ENCODE peak calls at places on chromosomes 7 and 10, in five cellular contexts. J is Caco-2, N is GM20000, Q is upper lobe of right lung, D is dorsolateral prefrontal cortex. E is an unnamed sample.
A peak's percentile ranks its signal among the peaks of the same experiment; 100 is the strongest.

GRCh38 chr7:103651558-103651957 is 205.6 kb upstream of the SLC26A5 start:
- DNase-seq in J (no peak), N (no peak), Q (no peak), D (no peak), E (no peak)

GRCh38 chr7:15628876-15629275 is 57.6 kb downstream of the MEOX2 start:
- DNase-seq in J (no peak), N (no peak), Q (no peak), D (no peak), E (no peak)

GRCh38 chr10:128959746-128960145 is 507.3 kb upstream of the MGMT start:
- DNase-seq in J (no peak), N (no peak), Q (no peak), D (no peak), E (no peak)

GRCh38 chr10:31288961-31289360 is 30.1 kb upstream of the ZEB1 start:
- DNase-seq in J (no peak), N (no peak), Q (no peak), D (no peak), E (no peak)

GRCh38 chr10:13712799-13713581 is 126.2 kb downstream of the PRPF18 start:
- DNase-seq in J (no peak), N (peak; percentile 68), Q (peak; percentile 81), D (peak; percentile 49), E (peak; percentile 60)

GRCh38 chr7:99762680-99763327 is 21.2 kb downstream of the CYP3A4 start:
- DNase-seq in J (no peak), N (no peak), Q (no peak), D (no peak), E (no peak)

GRCh38 chr7:25930492-25931048 is 221.4 kb upstream of the NFE2L3 start:
- DNase-seq in J (no peak), N (no peak), Q (no peak), D (no peak), E (no peak)

GRCh38 chr10:22765660-22766547 is 51.5 kb upstream of the PIP4K2A start:
- DNase-seq in J (no peak), N (peak; percentile 18), Q (no peak), D (no peak), E (no peak)

GRCh38 chr7:20329389-20330175 is 1.1 kb upstream of the ITGB8 start:
- DNase-seq in J (peak; percentile 85), N (peak; percentile 75), Q (peak; percentile 74), D (peak; percentile 61), E (peak; percentile 31)

GRCh38 chr7:44858161-44858560 is 10.3 kb upstream of the H2AZ2 start:
- DNase-seq in J (no peak), N (no peak), Q (no peak), D (no peak), E (no peak)

GRCh38 chr7:7686806-7687205 is 31.6 kb downstream of the RPA3 start:
- DNase-seq in J (no peak), N (no peak), Q (no peak), D (no peak), E (no peak)

GRCh38 chr10:79905322-79906314 is 43.3 kb downstream of the SFTPD start:
- DNase-seq in J (no peak), N (no peak), Q (no peak), D (no peak), E (no peak)

GRCh38 chr7:69599211-69599878 is 1.1 kb downstream of the AUTS2 start:
- DNase-seq in J (peak; percentile 15), N (peak; percentile 58), Q (peak; percentile 64), D (no peak), E (no peak)

GRCh38 chr7:22356855-22357310 is at the start of gene RAPGEF5:
- DNase-seq in J (no peak), N (peak; percentile 83), Q (peak; percentile 81), D (no peak), E (no peak)

GRCh38 chr10:94409016-94409657 is 6.8 kb downstream of the TBC1D12 start:
- DNase-seq in J (no peak), N (no peak), Q (no peak), D (no peak), E (no peak)

GRCh38 chr7:111238891-111239290 is 148.0 kb downstream of the LRRN3 start:
- DNase-seq in J (no peak), N (no peak), Q (no peak), D (no peak), E (no peak)

GRCh38 chr7:54541941-54542618 is at the start of gene VSTM2A:
- DNase-seq in J (no peak), N (no peak), Q (no peak), D (peak; percentile 73), E (no peak)

GRCh38 chr7:590731-591551 is 71.3 kb upstream of the PDGFA start:
- DNase-seq in J (no peak), N (no peak), Q (no peak), D (no peak), E (no peak)

GRCh38 chr7:8197994-8198698 is 63.8 kb downstream of the ICA1 start:
- DNase-seq in J (no peak), N (no peak), Q (no peak), D (no peak), E (no peak)

GRCh38 chr10:22427101-22427500 is 81.8 kb downstream of the SPAG6 start:
- DNase-seq in J (no peak), N (no peak), Q (no peak), D (no peak), E (no peak)

GRCh38 chr7:70481717-70482116 is 650.2 kb upstream of the GALNT17 start:
- DNase-seq in J (no peak), N (no peak), Q (no peak), D (no peak), E (no peak)

GRCh38 chr10:314381-314780 is 179.1 kb downstream of the ZMYND11 start:
- DNase-seq in J (no peak), N (no peak), Q (no peak), D (no peak), E (no peak)

GRCh38 chr10:25285809-25286208 is 111.0 kb downstream of the GPR158 start:
- DNase-seq in J (no peak), N (no peak), Q (no peak), D (no peak), E (no peak)

GRCh38 chr7:109437957-109438356 is 868.3 kb downstream of the DNAJB9 start:
- DNase-seq in J (no peak), N (no peak), Q (no peak), D (no peak), E (no peak)

GRCh38 chr10:71717756-71718065 is 1.9 kb downstream of the C10orf105 start:
- DNase-seq in J (no peak), N (no peak), Q (no peak), D (no peak), E (no peak)

GRCh38 chr7:116230191-116231005 is 20.1 kb downstream of the TES start:
- DNase-seq in J (no peak), N (no peak), Q (no peak), D (no peak), E (no peak)

GRCh38 chr10:47029181-47029971 is 118.1 kb downstream of the PTPN20 start:
- DNase-seq in J (no peak), N (no peak), Q (peak; percentile 39), D (peak; percentile 6), E (no peak)

GRCh38 chr7:80858141-80858903 is 60.5 kb downstream of the SEMA3C start:
- DNase-seq in J (no peak), N (peak; percentile 7), Q (no peak), D (no peak), E (no peak)

GRCh38 chr7:22700559-22701002 is 26.4 kb upstream of the IL6 start:
- DNase-seq in J (no peak), N (no peak), Q (no peak), D (no peak), E (no peak)

GRCh38 chr10:51522858-51523257 is 176.5 kb downstream of the CSTF2T start:
- DNase-seq in J (no peak), N (no peak), Q (no peak), D (no peak), E (no peak)

GRCh38 chr7:9407816-9408215 is 974.4 kb downstream of the NXPH1 start:
- DNase-seq in J (no peak), N (no peak), Q (no peak), D (no peak), E (no peak)

GRCh38 chr10:74150151-74151056 is at the start of gene AP3M1:
- DNase-seq in J (no peak), N (peak; percentile 85), Q (peak; percentile 90), D (peak; percentile 87), E (peak; percentile 64)

GRCh38 chr7:55100172-55100961 is 81.5 kb downstream of the EGFR start:
- DNase-seq in J (no peak), N (no peak), Q (peak; percentile 76), D (no peak), E (no peak)

GRCh38 chr7:108570146-108570755 is 577 bp downstream of the DNAJB9 start:
- DNase-seq in J (peak; percentile 57), N (peak; percentile 36), Q (peak; percentile 73), D (peak; percentile 46), E (no peak)

GRCh38 chr10:55629792-55630490 is 731.1 kb downstream of the ZWINT start:
- DNase-seq in J (no peak), N (no peak), Q (peak; percentile 64), D (peak; percentile 31), E (no peak)
- TF ChIP-seq CTCF in J (no peak), N (peak; percentile 23), Q (peak; percentile 44), D (peak; percentile 44), E (no peak)

DNA sequence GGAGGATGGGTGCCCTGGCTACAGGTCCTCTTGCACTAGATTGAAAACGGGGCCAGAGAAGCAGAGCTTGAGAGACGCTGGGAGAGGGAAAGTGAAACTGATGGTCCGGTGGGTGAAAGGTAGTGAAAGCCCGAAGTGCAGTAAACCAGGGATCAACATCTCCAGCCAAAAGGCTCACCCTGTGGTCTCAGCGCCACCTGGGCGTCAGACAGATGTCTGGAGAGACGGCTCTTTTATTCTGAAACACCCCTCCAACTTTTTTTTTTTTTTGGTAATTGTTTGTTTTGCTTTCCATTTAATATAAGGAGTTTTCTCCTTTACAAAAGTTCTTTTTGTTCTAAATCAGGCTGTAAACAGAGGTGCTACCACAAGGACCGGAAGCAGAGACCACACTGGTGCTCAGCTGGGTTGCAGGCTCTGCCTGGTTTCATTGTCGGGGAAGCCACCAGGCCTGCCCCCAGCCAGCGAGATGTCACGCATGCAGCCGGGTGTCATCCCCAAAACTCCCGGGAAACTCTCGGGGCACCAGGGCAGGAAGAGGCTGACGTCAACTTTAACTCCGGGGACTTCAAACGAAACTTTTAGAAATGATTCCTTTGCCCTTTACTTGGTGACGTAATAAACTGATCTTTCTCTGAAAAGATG is 11.2 kb downstream of the IL2RA start:
- DNase-seq in J (peak; percentile 64), N (peak; percentile 75), Q (peak; percentile 75), D (no peak), E (no peak)
- TF ChIP-seq CTCF in J (no peak), N (peak; percentile 40), Q (peak; percentile 48), D (no peak), E (no peak)

GRCh38 chr7:30977896-30978564 is 14.3 kb downstream of the GHRHR start:
- DNase-seq in J (peak; percentile 79), N (no peak), Q (peak; percentile 65), D (peak; percentile 29), E (no peak)
- TF ChIP-seq CTCF in J (peak; percentile 85), N (peak; percentile 27), Q (peak; percentile 39), D (no peak), E (no peak)

GRCh38 chr7:92717601-92717981 is 118.8 kb downstream of the CDK6 start:
- DNase-seq in J (no peak), N (no peak), Q (no peak), D (no peak), E (no peak)

GRCh38 chr7:92717982-92718716 is 118.2 kb downstream of the CDK6 start:
- DNase-seq in J (no peak), N (peak; percentile 58), Q (no peak), D (peak; percentile 49), E (no peak)

GRCh38 chr7:92723205-92723604 is 113.2 kb downstream of the CDK6 start:
- DNase-seq in J (no peak), N (no peak), Q (no peak), D (no peak), E (no peak)

GRCh38 chr7:92722541-92722940 is 113.8 kb downstream of the CDK6 start:
- DNase-seq in J (no peak), N (no peak), Q (no peak), D (no peak), E (no peak)

GRCh38 chr7:92720604-92721350 is 115.6 kb downstream of the CDK6 start:
- DNase-seq in J (no peak), N (peak; percentile 19), Q (no peak), D (no peak), E (no peak)
- TF ChIP-seq CTCF in J (no peak), N (no peak), Q (no peak), D (no peak), E (no peak)